ENCODE peak calls at places on chromosomes 1 and 21, in five cellular contexts. One of them, this sample, is unnamed.

GRCh38 chr1:116179886-116180474 is 68.8 kb downstream of the MAB21L3 start:
- DNase-seq in ovary: no peak
- DNase-seq in GM20000: no peak
- DNase-seq in BE2C: no peak
- DNase-seq in neural crest cell: no peak
- DNase-seq in this sample: no peak

GRCh38 chr1:243454328-243454997 is 198.6 kb downstream of the SDCCAG8 start:
- DNase-seq in ovary: no peak
- DNase-seq in neural crest cell: no peak
- DNase-seq in BE2C: no peak
- DNase-seq in GM20000: no peak
- DNase-seq in this sample: no peak

GRCh38 chr21:34792504-34793089 is 123.8 kb downstream of the CLIC6 start:
- DNase-seq in ovary: no peak
- DNase-seq in GM20000: no peak
- DNase-seq in BE2C: no peak
- DNase-seq in neural crest cell: no peak
- DNase-seq in this sample: no peak

GRCh38 chr1:194755241-194755953 is 1569.0 kb upstream of the B3GALT2 start:
- DNase-seq in GM20000: no peak
- DNase-seq in neural crest cell: no peak
- DNase-seq in ovary: no peak
- DNase-seq in BE2C: peak; percentile 32
- DNase-seq in this sample: no peak

GRCh38 chr21:36569511-36569910 is 89.6 kb upstream of the CLDN14 start:
- DNase-seq in BE2C: no peak
- DNase-seq in ovary: no peak
- DNase-seq in GM20000: no peak
- DNase-seq in neural crest cell: no peak
- DNase-seq in this sample: no peak

GRCh38 chr1:234079896-234080295 is 175.4 kb downstream of the SLC35F3 start:
- DNase-seq in neural crest cell: no peak
- DNase-seq in ovary: no peak
- DNase-seq in GM20000: no peak
- DNase-seq in BE2C: no peak
- DNase-seq in this sample: no peak

GRCh38 chr1:156497078-156497742 is 3.4 kb downstream of the MEF2D start:
- DNase-seq in BE2C: no peak
- DNase-seq in GM20000: no peak
- DNase-seq in neural crest cell: no peak
- DNase-seq in ovary: no peak
- DNase-seq in this sample: no peak

GRCh38 chr21:31335957-31336738 is 7.9 kb downstream of the TIAM1 start:
- DNase-seq in GM20000: no peak
- DNase-seq in BE2C: no peak
- DNase-seq in ovary: no peak
- DNase-seq in neural crest cell: no peak
- DNase-seq in this sample: no peak

DNA sequence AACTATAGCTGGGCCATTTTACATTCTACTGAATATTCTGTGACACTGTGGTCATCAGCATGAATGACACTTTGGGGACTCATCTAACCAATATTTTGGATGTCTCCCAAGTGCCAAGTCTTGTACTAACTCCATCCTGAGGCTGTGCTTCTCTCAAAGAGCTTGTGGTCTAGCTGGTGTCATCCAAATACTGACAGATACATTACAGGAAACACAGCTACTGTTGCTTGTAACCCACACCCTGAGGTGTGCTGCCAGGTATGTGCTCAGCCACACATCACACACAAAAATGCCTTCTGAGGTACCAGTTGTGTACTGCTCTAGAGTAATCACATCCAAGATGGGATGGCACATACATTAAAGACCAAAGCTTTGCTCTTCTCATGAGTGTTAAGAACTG is 81.6 kb downstream of the ST6GALNAC5 start:
- DNase-seq in ovary: no peak
- DNase-seq in GM20000: no peak
- DNase-seq in BE2C: no peak
- DNase-seq in neural crest cell: no peak
- DNase-seq in this sample: no peak
- TF ChIP-seq CTCF in ovary: no peak
- TF ChIP-seq CTCF in GM20000: no peak
- TF ChIP-seq CTCF in BE2C: no peak
- TF ChIP-seq CTCF in neural crest cell: no peak
- TF ChIP-seq CTCF in this sample: no peak

GRCh38 chr1:25028587-25028909 is 98.5 kb upstream of the RUNX3 start:
- DNase-seq in ovary: no peak
- DNase-seq in neural crest cell: no peak
- DNase-seq in BE2C: no peak
- DNase-seq in GM20000: no peak
- DNase-seq in this sample: no peak

GRCh38 chr1:25027876-25028586 is 98.0 kb upstream of the RUNX3 start:
- DNase-seq in BE2C: no peak
- DNase-seq in GM20000: no peak
- DNase-seq in neural crest cell: no peak
- DNase-seq in ovary: no peak
- DNase-seq in this sample: no peak

GRCh38 chr1:25026757-25027450 is 96.8 kb upstream of the RUNX3 start:
- DNase-seq in BE2C: no peak
- DNase-seq in ovary: no peak
- DNase-seq in GM20000: no peak
- DNase-seq in neural crest cell: no peak
- DNase-seq in this sample: no peak

GRCh38 chr1:25030674-25031589 is 100.9 kb upstream of the RUNX3 start:
- DNase-seq in ovary: no peak
- DNase-seq in neural crest cell: no peak
- DNase-seq in BE2C: no peak
- DNase-seq in GM20000: peak; percentile 73
- DNase-seq in this sample: no peak

GRCh38 chr1:25028910-25029599 is 99.0 kb upstream of the RUNX3 start:
- DNase-seq in ovary: no peak
- DNase-seq in BE2C: no peak
- DNase-seq in GM20000: no peak
- DNase-seq in neural crest cell: no peak
- DNase-seq in this sample: no peak
- TF ChIP-seq CTCF in ovary: no peak
- TF ChIP-seq CTCF in BE2C: no peak
- TF ChIP-seq CTCF in GM20000: no peak
- TF ChIP-seq CTCF in neural crest cell: no peak
- TF ChIP-seq CTCF in this sample: no peak

DNA sequence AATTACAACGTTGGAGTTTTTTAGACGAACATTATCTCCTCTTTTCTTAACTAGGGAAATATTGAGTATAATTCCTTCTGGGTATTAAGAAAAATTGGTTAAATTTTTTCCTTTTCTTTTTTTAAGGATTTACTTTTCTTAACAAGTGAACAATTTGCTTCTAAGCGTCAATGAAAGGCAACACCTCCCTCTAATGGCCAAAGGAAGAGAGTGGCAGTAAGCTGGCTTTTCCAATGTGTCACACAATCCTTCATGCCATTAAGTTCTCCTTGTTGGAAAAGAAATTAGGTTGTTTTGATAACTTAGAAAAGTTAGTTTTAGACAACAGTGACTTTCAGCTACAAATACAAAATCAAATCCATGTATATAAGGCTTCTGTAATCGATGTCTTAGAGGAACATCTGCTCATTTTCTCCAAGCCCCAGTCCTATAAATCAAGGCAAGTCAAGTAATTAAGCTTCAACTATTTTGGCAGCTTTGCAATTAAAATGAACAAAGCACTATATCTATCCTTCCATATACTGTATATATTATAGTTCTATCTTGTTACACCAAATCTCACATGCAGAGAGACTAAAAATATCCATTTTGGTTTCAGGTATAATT is 62.8 kb downstream of the EDEM3 start:
- DNase-seq in neural crest cell: no peak
- DNase-seq in ovary: no peak
- DNase-seq in BE2C: peak; percentile 23
- DNase-seq in GM20000: no peak
- DNase-seq in this sample: no peak
- TF ChIP-seq CTCF in neural crest cell: peak; percentile 88
- TF ChIP-seq CTCF in ovary: peak; percentile 61
- TF ChIP-seq CTCF in BE2C: peak; percentile 97
- TF ChIP-seq CTCF in GM20000: no peak
- TF ChIP-seq CTCF in this sample: peak; percentile 89

DNA sequence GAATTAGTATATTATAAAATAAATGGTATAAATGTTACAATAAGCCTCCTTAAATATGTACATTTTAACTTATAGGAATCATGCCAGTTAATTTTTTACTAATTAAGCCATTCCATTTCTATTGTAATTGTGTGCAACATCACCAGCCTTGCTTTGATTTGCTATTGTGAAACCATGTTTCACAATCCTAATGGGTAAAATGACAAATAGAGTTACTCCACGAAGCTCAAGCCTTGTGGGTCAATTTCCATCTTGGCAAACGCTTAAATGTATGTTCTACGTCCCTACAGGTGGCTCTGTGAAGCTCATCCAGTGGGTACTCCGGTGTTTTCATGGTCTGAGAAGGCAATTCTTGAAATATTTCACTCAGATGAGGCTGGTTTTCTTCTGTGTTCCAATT is 469.4 kb downstream of the DPYD start:
- DNase-seq in GM20000: no peak
- DNase-seq in BE2C: no peak
- DNase-seq in ovary: no peak
- DNase-seq in neural crest cell: no peak
- DNase-seq in this sample: no peak
- TF ChIP-seq CTCF in GM20000: no peak
- TF ChIP-seq CTCF in BE2C: no peak
- TF ChIP-seq CTCF in ovary: no peak
- TF ChIP-seq CTCF in neural crest cell: no peak
- TF ChIP-seq CTCF in this sample: no peak

GRCh38 chr1:199460933-199461332 is 566.6 kb upstream of the NR5A2 start:
- DNase-seq in ovary: no peak
- DNase-seq in neural crest cell: no peak
- DNase-seq in BE2C: no peak
- DNase-seq in GM20000: no peak
- DNase-seq in this sample: no peak
- TF ChIP-seq CTCF in ovary: no peak
- TF ChIP-seq CTCF in neural crest cell: no peak
- TF ChIP-seq CTCF in BE2C: no peak
- TF ChIP-seq CTCF in GM20000: no peak
- TF ChIP-seq CTCF in this sample: no peak

DNA sequence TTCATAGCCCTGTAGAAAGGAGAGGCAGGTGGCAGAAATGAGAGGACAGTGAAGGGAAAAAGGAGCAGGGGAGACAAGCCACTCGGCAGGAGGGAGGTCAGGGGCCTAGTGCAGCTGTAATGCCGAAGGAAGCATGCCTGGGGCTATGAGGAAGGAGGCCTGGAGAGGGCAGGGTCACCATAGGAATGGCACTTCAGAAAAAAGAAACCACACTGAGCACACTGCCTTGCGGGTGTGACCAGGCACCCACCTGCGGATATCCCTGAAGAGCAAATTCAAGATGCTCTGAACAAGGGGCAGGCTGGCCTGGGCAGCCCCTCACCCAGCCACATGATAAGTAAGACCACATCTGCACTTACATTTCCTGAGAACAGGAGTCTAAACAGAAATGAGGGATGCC is 104.7 kb downstream of the JAK1 start:
- DNase-seq in BE2C: peak; percentile 12
- DNase-seq in ovary: no peak
- DNase-seq in GM20000: no peak
- DNase-seq in neural crest cell: no peak
- DNase-seq in this sample: peak; percentile 64
- TF ChIP-seq CTCF in BE2C: no peak
- TF ChIP-seq CTCF in ovary: no peak
- TF ChIP-seq CTCF in GM20000: no peak
- TF ChIP-seq CTCF in neural crest cell: no peak
- TF ChIP-seq CTCF in this sample: peak; percentile 47

DNA sequence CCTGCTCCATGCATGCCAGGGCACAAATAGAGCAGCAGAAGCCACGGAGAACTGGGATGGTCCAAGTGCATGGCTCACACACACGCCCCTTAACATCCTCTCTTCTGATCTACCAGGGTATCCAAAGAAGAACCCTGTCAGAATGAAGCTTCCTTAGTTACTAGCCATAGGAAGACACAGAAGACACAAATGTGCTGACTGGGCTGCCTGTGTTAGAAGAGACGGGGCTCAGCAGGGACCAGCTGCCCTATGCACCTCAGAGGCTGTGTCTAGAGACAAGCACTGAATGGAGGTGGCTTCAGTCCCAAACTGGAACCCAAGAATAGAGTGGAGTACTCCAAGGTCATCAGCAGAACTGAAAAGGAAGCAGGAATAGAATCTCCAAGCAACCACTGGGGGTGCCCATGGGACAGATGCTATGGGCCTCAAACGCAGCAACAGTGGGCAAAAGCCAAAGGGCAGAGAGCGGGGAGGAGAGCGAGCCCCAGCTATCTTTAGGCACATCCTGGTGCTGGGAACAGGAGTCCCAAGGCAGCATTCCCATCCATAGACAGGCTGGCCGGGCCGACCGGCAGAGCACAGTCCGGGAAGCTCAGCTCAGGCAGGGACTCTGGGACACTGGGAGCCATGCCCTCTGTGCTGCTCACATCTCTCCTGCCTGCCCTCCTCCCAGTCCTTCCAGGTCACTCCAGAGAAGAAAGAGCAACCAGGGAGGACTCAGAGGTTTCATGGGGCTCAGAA is 9.5 kb downstream of the SLC6A9 start:
- DNase-seq in ovary: no peak
- DNase-seq in BE2C: no peak
- DNase-seq in neural crest cell: no peak
- DNase-seq in GM20000: no peak
- DNase-seq in this sample: no peak
- TF ChIP-seq CTCF in ovary: no peak
- TF ChIP-seq CTCF in BE2C: no peak
- TF ChIP-seq CTCF in neural crest cell: no peak
- TF ChIP-seq CTCF in GM20000: no peak
- TF ChIP-seq CTCF in this sample: no peak

DNA sequence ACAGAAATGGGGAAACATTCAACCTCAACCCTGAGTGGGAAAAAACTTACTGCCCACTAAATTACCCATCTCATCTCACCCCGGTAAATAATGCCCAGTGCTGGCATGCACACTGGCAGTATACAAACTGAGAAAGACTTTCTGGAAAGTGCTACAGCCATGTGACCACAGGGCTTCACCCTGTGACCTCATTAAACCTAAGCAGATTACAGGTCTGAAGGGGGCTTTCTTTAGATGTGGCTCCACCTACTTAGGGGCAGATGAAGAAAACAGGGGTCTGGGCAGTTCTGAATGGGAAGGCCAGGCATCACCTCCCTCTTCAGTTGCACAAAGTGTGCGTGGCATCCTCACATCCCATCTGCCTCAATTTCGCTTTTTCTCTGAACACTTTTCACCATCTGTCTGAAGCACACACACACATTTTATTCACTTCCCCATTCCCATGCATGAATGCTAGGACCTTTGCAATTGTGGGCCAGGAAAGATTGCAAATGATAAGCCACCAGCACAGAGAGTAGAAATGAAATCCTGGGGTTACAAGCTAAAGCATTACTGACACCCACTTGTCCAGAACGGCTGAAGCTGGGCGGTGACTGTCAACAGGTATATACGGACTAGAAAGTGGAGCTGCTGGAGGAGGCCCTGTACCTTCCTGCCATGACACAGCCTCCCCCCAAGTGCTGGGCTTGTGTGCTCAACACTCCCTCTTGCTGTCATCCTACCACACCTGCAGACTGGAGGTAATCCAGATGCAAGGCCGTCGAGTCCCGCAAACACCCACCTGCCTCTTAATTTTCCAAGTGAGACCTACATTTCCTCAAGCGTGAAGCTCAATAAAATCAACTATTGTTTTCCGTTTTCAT is 2.7 kb downstream of the NADK start:
- DNase-seq in ovary: no peak
- DNase-seq in neural crest cell: no peak
- DNase-seq in GM20000: peak; percentile 69
- DNase-seq in BE2C: no peak
- DNase-seq in this sample: no peak
- TF ChIP-seq CTCF in ovary: no peak
- TF ChIP-seq CTCF in neural crest cell: no peak
- TF ChIP-seq CTCF in GM20000: no peak
- TF ChIP-seq CTCF in BE2C: no peak
- TF ChIP-seq CTCF in this sample: no peak

GRCh38 chr1:200131551-200132125 is 104.1 kb downstream of the NR5A2 start:
- DNase-seq in GM20000: no peak
- DNase-seq in neural crest cell: no peak
- DNase-seq in ovary: no peak
- DNase-seq in BE2C: no peak
- DNase-seq in this sample: peak; percentile 87
- TF ChIP-seq CTCF in GM20000: no peak
- TF ChIP-seq CTCF in neural crest cell: no peak
- TF ChIP-seq CTCF in ovary: no peak
- TF ChIP-seq CTCF in BE2C: no peak
- TF ChIP-seq CTCF in this sample: peak; percentile 38

This sample was measured in Caco-2.